ENCODE peak calls at places on chromosomes 7 and 10, in four cellular contexts. M, B, A and E are unnamed samples.
A peak's percentile ranks its signal among the peaks of the same experiment; 100 is the strongest.

GRCh38 chr10:103202319-103202718 is 9.2 kb upstream of the NT5C2 start:
- DNase-seq in M (no peak), B (no peak), A (no peak), E (no peak)

GRCh38 chr10:90418869-90419652 is 438.8 kb downstream of the HTR7 start:
- DNase-seq in M (no peak), B (peak; percentile 97), A (no peak), E (no peak)

GRCh38 chr7:16986775-16987174 is 105.0 kb upstream of the AGR3 start:
- DNase-seq in M (no peak), B (no peak), A (no peak), E (no peak)

GRCh38 chr7:604038-604883 is 84.6 kb upstream of the PDGFA start:
- DNase-seq in M (no peak), B (peak; percentile 54), A (peak; percentile 78), E (no peak)

GRCh38 chr10:1156921-1157614 is 100.9 kb downstream of the WDR37 start:
- DNase-seq in M (no peak), B (no peak), A (no peak), E (no peak)

GRCh38 chr7:1922870-1923236 is 252.8 kb downstream of the ELFN1 start:
- DNase-seq in M (no peak), B (no peak), A (peak; percentile 24), E (no peak)

GRCh38 chr10:119406137-119406536 is 136.4 kb downstream of the RGS10 start:
- DNase-seq in M (no peak), B (no peak), A (no peak), E (no peak)

GRCh38 chr10:119237722-119238436 is 30.5 kb downstream of the GRK5 start:
- DNase-seq in M (no peak), B (peak; percentile 52), A (peak; percentile 40), E (no peak)

GRCh38 chr10:26486985-26487850 is 49.1 kb downstream of the APBB1IP start:
- DNase-seq in M (no peak), B (peak; percentile 37), A (peak; percentile 22), E (no peak)

GRCh38 chr10:35707642-35708425 is 65.7 kb upstream of the FZD8 start:
- DNase-seq in M (no peak), B (no peak), A (no peak), E (no peak)

GRCh38 chr10:76981251-76981650 is 656.4 kb downstream of the KCNMA1 start:
- DNase-seq in M (no peak), B (no peak), A (no peak), E (no peak)

GRCh38 chr10:76983624-76984023 is 654.0 kb downstream of the KCNMA1 start:
- DNase-seq in M (no peak), B (no peak), A (no peak), E (no peak)

GRCh38 chr10:76984559-76985443 is 652.8 kb downstream of the KCNMA1 start:
- DNase-seq in M (peak; percentile 60), B (peak; percentile 79), A (peak; percentile 74), E (peak; percentile 73)
- H3K56ac ChIP-seq in M (no peak overlapping the region), B (no peak overlapping the region), A (no peak overlapping the region), E (no peak overlapping the region)

GRCh38 chr10:86027346-86027745 is 339.2 kb downstream of the GRID1 start:
- DNase-seq in M (no peak), B (no peak), A (no peak), E (no peak)
- H3K56ac ChIP-seq in M (no peak overlapping the region), B (no peak overlapping the region), A (no peak overlapping the region), E (no peak overlapping the region)

GRCh38 chr10:28640551-28640950 is 36.8 kb upstream of the BAMBI start:
- DNase-seq in M (no peak), B (no peak), A (no peak), E (no peak)

DNA sequence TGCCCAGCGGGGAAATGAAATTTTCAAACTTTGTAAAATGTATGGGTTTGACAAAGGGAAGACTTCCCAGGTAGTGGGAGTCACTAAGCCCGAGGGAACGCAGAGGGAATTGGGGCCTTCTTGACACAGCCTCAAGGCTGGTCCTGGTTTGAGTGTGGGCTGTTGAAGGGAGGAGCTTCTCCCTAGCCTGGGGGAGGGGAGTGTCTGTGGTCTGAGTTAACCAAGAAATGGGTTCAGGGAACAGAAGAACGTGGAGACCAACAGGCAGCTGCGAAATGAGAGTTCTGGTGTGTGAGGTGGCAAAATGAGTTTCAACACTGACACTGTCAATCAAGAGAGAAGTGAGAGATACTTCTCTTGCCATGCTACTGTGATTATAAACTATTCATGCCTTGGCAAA is 32.7 kb upstream of the BAMBI start:
- DNase-seq in M (no peak), B (no peak), A (no peak), E (no peak)
- H3K56ac ChIP-seq in M (no peak overlapping the region), B (no peak overlapping the region), A (no peak overlapping the region), E (no peak overlapping the region)

GRCh38 chr7:108200326-108200725 is 70.2 kb upstream of the LAMB4 start:
- DNase-seq in M (no peak), B (peak; percentile 30), A (no peak), E (no peak)
- H3K56ac ChIP-seq in M (no peak overlapping the region), B (no peak overlapping the region), A (no peak overlapping the region), E (no peak overlapping the region)

DNA sequence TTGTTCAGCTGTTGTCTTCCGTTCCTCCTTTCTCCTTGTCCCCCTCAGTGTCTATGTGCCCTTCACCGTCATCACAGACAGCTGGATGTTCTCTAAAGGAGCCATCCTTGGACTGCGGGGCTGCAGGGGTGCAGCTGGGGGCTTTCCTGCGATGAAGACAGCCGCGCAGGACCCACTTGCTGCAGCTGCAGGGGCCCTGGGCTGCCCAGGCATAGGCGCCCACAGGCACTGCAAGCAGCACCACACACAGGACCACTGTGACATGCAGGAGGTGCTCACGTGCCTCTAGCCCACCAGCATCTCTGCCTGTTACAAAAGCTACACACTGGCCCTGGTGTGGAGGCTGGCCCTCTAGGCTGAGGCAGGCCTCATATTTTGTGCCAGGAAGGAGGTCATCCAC is 3.4 kb downstream of the LRIT2 start:
- DNase-seq in M (no peak), B (no peak), A (no peak), E (no peak)
- H3K56ac ChIP-seq in M (no peak overlapping the region), B (no peak overlapping the region), A (no peak overlapping the region), E (no peak overlapping the region)

GRCh38 chr10:28838908-28839307 is 161.6 kb downstream of the BAMBI start:
- DNase-seq in M (no peak), B (peak; percentile 12), A (no peak), E (no peak)

GRCh38 chr10:28837613-28838390 is 160.5 kb downstream of the BAMBI start:
- DNase-seq in M (no peak), B (no peak), A (no peak), E (no peak)

DNA sequence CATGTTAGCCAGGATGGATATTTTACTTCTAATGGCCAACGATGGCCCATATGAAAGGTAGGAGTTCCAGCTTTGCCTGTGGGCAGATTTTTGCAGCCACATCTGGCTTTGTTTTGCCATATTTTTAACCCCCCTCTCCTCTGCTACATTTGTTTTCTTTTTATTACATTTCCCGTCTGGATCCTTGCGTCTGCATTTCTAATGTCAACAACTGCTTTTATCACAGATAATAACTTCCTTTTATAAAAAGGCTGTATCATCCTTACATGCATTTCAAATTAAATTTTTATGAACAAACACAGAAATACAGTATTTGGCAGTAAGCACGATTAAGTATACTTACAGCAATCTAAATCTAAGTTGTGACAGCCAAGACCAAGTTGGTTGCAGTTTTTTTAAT is 156.0 kb downstream of the BAMBI start:
- DNase-seq in M (no peak), B (no peak), A (no peak), E (no peak)
- H3K56ac ChIP-seq in M (no peak overlapping the region), B (no peak overlapping the region), A (no peak overlapping the region), E (no peak overlapping the region)

GRCh38 chr7:128867241-128867640 is 4.6 kb downstream of the ATP6V1F start:
- DNase-seq in M (no peak), B (no peak), A (no peak), E (no peak)
- H3K56ac ChIP-seq in M (no peak overlapping the region), B (no peak overlapping the region), A (no peak overlapping the region), E (no peak overlapping the region)

DNA sequence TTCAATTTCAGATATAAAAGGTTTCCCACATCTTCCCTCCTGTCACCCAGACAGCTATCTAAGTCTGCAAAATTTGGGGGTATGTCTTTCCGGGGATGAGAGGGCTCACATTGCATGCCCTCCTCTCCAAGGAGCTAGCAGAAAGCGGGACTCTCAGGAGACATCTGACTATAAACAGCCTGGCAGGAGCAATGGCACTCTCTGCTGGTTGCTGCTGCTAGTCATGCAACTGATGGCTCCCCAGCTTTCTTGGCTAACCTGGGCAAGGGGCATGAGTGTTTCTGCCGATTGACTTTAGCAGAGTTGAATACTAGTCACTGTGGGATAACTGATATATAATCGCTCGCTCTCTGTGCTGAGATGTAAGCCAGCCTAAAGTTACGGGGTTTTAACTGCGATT is 12.0 kb downstream of the TBX20 start:
- DNase-seq in M (no peak), B (no peak), A (peak; percentile 44), E (peak; percentile 43)
- H3K56ac ChIP-seq in M (no peak overlapping the region), B (no peak overlapping the region), A (no peak overlapping the region), E (no peak overlapping the region)

GRCh38 chr7:122364761-122365280 is 60.3 kb upstream of the FEZF1 start:
- DNase-seq in M (no peak), B (no peak), A (no peak), E (no peak)

DNA sequence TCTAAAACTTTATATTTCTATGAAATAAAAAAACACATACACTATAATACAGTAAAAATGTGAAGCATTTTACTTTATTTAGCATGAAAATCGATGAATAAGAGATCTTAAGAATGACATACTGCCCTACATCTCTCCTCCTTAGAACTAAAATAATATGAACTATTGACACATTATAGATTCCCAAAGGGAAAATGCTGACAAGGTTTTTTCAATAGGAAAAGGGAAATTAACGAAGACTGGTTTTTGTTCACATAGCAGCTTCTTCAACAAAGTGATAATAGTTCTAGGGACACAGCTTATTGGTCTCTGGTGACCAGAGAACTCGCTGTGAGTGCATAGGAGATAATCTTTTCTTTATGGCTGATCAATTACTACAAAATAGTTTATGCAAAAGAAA is 57.9 kb upstream of the FEZF1 start:
- DNase-seq in M (no peak), B (no peak), A (no peak), E (no peak)
- H3K56ac ChIP-seq in M (no peak overlapping the region), B (no peak overlapping the region), A (no peak overlapping the region), E (no peak overlapping the region)